ENCODE peak calls at places on chromosomes 5 and 9, in six cellular contexts. V is neural progenitor cell, H is body of pancreas, S is ovary, E is GM23248, N is heart left ventricle. X is an unnamed sample.
A peak's percentile ranks its signal among the peaks of the same experiment; 100 is the strongest.

GRCh38 chr9:14396171-14396570 is 82.2 kb upstream of the NFIB start:
- DNase-seq in E (no peak), S (no peak), V (no peak), H (no peak), N (peak; percentile 59), X (no peak)

GRCh38 chr5:62284946-62285891 is 20.8 kb upstream of the KIF2A start:
- DNase-seq in N (no peak), S (no peak), V (no peak), E (no peak), H (no peak), X (no peak)

GRCh38 chr5:179754024-179754423 is 21.4 kb downstream of the MAML1 start:
- DNase-seq in N (no peak), H (no peak), V (no peak), S (no peak), E (no peak), X (no peak)

GRCh38 chr9:126058631-126059030 is 268.0 kb upstream of the MVB12B start:
- DNase-seq in N (no peak), H (no peak), V (no peak), S (no peak), E (no peak), X (no peak)

GRCh38 chr5:72467421-72467820 is 39.8 kb downstream of the ZNF366 start:
- DNase-seq in E (no peak), N (no peak), H (no peak), S (no peak), V (no peak), X (no peak)

GRCh38 chr5:180689071-180689694 is 39.8 kb upstream of the FLT4 start:
- DNase-seq in V (no peak), H (no peak), N (no peak), S (no peak), E (no peak), X (no peak)

GRCh38 chr9:17627641-17628040 is 48.8 kb downstream of the SH3GL2 start:
- DNase-seq in S (no peak), V (no peak), N (no peak), H (no peak), E (no peak), X (no peak)

GRCh38 chr5:171874210-171874609 is 88.6 kb downstream of the SMIM23 start:
- DNase-seq in N (no peak), V (no peak), E (peak; percentile 63), S (no peak), H (no peak), X (no peak)

GRCh38 chr5:61397238-61397637 is 65.2 kb downstream of the ZSWIM6 start:
- DNase-seq in N (no peak), S (no peak), V (no peak), E (no peak), H (no peak), X (no peak)

GRCh38 chr9:130692365-130692764 is 1.2 kb upstream of the EXOSC2 start:
- DNase-seq in N (peak; percentile 49), S (no peak), H (no peak), V (peak; percentile 95), E (peak; percentile 30), X (no peak)

GRCh38 chr9:89874351-89875321 is 269.8 kb downstream of the GADD45G start:
- DNase-seq in E (no peak), H (no peak), V (peak; percentile 38), N (peak; percentile 79), S (peak; percentile 10), X (no peak)

GRCh38 chr5:68459093-68459492 is 243.5 kb downstream of the PIK3R1 start:
- DNase-seq in N (no peak), V (no peak), E (no peak), S (no peak), H (peak; percentile 11), X (no peak)

GRCh38 chr9:135329571-135330306 is 149.8 kb upstream of the PPP1R26 start:
- DNase-seq in H (no peak), N (no peak), V (peak; percentile 67), S (no peak), E (no peak), X (no peak)

GRCh38 chr5:128082551-128083032 is 974 bp upstream of the SLC12A2 start:
- DNase-seq in N (no peak), S (no peak), E (no peak), V (no peak), H (no peak), X (no peak)

GRCh38 chr9:130995399-130995941 is 13.5 kb upstream of the LAMC3 start:
- DNase-seq in V (peak; percentile 58), E (peak; percentile 58), S (no peak), H (peak; percentile 52), N (peak; percentile 50), X (no peak)

GRCh38 chr5:95959964-95960801 is 1.5 kb downstream of the ELL2 start:
- DNase-seq in E (peak; percentile 59), S (no peak), H (peak; percentile 50), N (peak; percentile 28), V (peak; percentile 11), X (peak; percentile 10)

GRCh38 chr5:157559301-157559700 is 16.3 kb downstream of the ADAM19 start:
- DNase-seq in V (no peak), N (no peak), E (peak; percentile 87), H (no peak), S (no peak), X (no peak)

DNA sequence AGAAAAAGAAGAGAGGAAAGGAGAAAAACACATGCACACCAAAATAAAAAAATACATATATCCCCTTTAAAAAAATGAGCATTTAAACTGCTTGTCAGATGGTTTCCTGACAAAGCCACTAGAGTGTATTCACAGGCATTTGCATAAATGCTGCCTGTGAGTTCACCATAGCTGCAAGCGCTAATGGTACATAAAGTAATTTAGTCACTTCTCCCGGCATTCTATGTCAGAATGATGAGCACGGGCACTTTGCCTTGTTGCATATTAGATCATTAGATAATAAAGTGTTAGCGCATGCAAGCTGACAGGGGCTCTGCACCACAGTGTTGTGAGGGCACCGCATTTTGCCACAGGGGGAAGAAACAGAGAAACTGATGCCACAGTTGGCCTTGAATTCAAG is 280.6 kb downstream of the EBF1 start:
- DNase-seq in V (no peak), H (no peak), S (no peak), E (no peak), N (no peak), X (no peak)
- H3K4me3 ChIP-seq in V (no peak overlapping the region), H (no peak overlapping the region), S (no peak overlapping the region), E (no peak overlapping the region), N (no peak overlapping the region), X (no peak overlapping the region)

GRCh38 chr5:55226027-55226933 is 835 bp downstream of the MCIDAS start:
- DNase-seq in S (peak; percentile 28), E (peak; percentile 67), V (peak; percentile 91), H (peak; percentile 41), N (peak; percentile 26), X (no peak)
- H3K27me3 ChIP-seq in S (no peaks in the 10 kb centered on the region), E (peaks cover 96% of the 10 kb centered on the region), V (peaks cover 100% of the 10 kb centered on the region), H (no peaks in the 10 kb centered on the region), N (peaks cover 94% of the 10 kb centered on the region), X (peaks cover 82% of the 10 kb centered on the region)

DNA sequence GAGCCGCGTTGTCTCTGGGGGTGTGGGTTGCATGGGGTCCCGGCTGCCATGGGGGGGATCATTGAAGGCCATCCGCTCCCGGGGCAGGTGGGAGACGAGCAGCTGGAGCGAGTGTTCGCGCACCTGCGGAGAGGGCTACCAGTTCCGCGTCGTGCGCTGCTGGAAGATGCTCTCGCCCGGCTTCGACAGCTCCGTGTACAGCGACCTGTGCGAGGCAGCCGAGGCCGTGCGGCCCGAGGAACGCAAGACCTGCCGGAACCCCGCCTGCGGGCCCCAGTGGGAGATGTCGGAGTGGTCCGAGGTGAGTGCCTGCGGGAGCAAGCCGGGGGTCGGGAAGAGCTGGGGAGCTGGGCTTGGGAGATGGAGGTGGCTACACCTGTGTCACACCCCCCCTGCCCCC is 33.7 kb downstream of the ADAMTSL2 start:
- DNase-seq in V (no peak), S (no peak), N (no peak), H (no peak), E (no peak), X (no peak)
- H3K4me1 ChIP-seq in V (peaks cover 9% of the 10 kb centered on the region), S (peaks cover 9% of the 10 kb centered on the region), N (peaks cover 15% of the 10 kb centered on the region), H (peaks cover 4% of the 10 kb centered on the region), E (no peaks in the 10 kb centered on the region), X (no peaks in the 10 kb centered on the region)

DNA sequence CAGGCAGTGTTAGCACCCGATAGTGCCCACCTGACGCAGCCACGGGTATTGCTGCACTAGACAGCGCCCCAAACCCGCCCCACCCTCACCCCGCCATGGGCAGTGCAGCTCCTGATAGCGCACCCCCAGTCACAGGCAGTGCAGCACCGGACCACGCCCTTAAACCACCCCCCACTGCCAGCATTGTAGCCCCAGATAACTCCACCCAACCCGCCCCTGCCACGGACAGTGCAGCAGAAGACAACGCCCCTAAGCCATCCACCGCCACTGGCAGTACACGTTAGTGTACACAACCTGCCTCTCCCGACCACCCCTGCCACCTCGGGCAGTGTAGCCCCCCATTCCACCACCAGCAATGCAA is 825 bp upstream of the PCAT7 start:
- DNase-seq in E (no peak), S (no peak), V (no peak), H (no peak), N (no peak), X (no peak)
- H3K4me3 ChIP-seq in E (no peak overlapping the region), S (no peak overlapping the region), V (peak overlapping the region; percentile 66), H (no peak overlapping the region), N (no peak overlapping the region), X (no peak overlapping the region)

GRCh38 chr9:76725181-76725580 is 39.1 kb upstream of the PCA3 start:
- DNase-seq in N (no peak), V (no peak), H (no peak), E (no peak), S (no peak), X (no peak)
- H3K27me3 ChIP-seq in N (no peaks in the 10 kb centered on the region), V (no peaks in the 10 kb centered on the region), H (no peaks in the 10 kb centered on the region), E (no peaks in the 10 kb centered on the region), S (no peaks in the 10 kb centered on the region), X (no peaks in the 10 kb centered on the region)

X was measured in CD8-positive, alpha-beta memory T cell.